ENCODE peak calls at places on chromosomes 3 and 15, in five cellular contexts. Y is ascending aorta; K is cardiac muscle cell; X is activated CD8-positive, alpha-beta T cell treated with anti-CD3 and anti-CD28 coated beads for 36 hours; G is WTC11. R is an unnamed sample.

GRCh38 chr3:196406806-196407470 is 25.3 kb downstream of the UBXN7 start:
- DNase-seq in G (no peak), K (peak), X (no peak), Y (no peak), R (no peak)

GRCh38 chr3:175326041-175326440 is 466.9 kb downstream of the NAALADL2 start:
- DNase-seq in Y (no peak), G (no peak), X (no peak), K (no peak), R (no peak)

GRCh38 chr3:77935418-77935817 is 895.5 kb downstream of the ROBO2 start:
- DNase-seq in G (no peak), X (no peak), K (no peak), Y (no peak), R (no peak)

GRCh38 chr3:27307566-27307965 is 61.6 kb downstream of the NEK10 start:
- DNase-seq in Y (no peak), X (no peak), G (no peak), K (no peak), R (no peak)

GRCh38 chr3:34305266-34305665 is 506.8 kb downstream of the PDCD6IP start:
- DNase-seq in X (no peak), G (no peak), Y (no peak), K (no peak), R (no peak)

GRCh38 chr15:90336705-90337141 is 15.4 kb upstream of the ZNF774 start:
- DNase-seq in K (no peak), X (peak), Y (no peak), G (no peak), R (no peak)

GRCh38 chr3:66195347-66195783 is 25.4 kb upstream of the SLC25A26 start:
- DNase-seq in G (peak), K (peak), Y (peak), X (peak), R (peak)

GRCh38 chr3:124492824-124493223 is 237.4 kb upstream of the UMPS start:
- DNase-seq in K (peak), Y (no peak), X (peak), G (peak), R (peak)

GRCh38 chr15:59993950-59994401 is 10.1 kb upstream of the FOXB1 start:
- DNase-seq in K (no peak), G (peak), Y (no peak), X (peak), R (peak)

GRCh38 chr3:175383813-175384212 is 524.7 kb downstream of the NAALADL2 start:
- DNase-seq in K (no peak), Y (no peak), G (no peak), X (no peak), R (no peak)

GRCh38 chr3:136818851-136819783 is at the start of gene SLC35G2:
- DNase-seq in K (peak), Y (peak), G (peak), X (peak), R (peak)

GRCh38 chr3:133503409-133503808 is 70.1 kb upstream of the CDV3 start:
- DNase-seq in Y (no peak), G (no peak), K (no peak), X (no peak), R (no peak)

GRCh38 chr15:49985463-49985862 is 133.6 kb downstream of the ATP8B4 start:
- DNase-seq in X (no peak), G (no peak), Y (no peak), K (no peak), R (no peak)

GRCh38 chr3:149368201-149368849 is 9.1 kb downstream of the TM4SF1 start:
- DNase-seq in K (no peak), X (no peak), Y (no peak), G (no peak), R (no peak)

GRCh38 chr3:154886437-154886836 is 193.7 kb upstream of the MME start:
- DNase-seq in G (no peak), X (no peak), K (peak), Y (peak), R (no peak)

GRCh38 chr3:151460774-151461450 is at the start of gene IGSF10:
- DNase-seq in X (no peak), K (peak), Y (no peak), G (peak), R (peak)

GRCh38 chr15:99343836-99344551 is 92.7 kb downstream of the LRRC28 start:
- DNase-seq in G (peak), Y (no peak), X (peak), K (peak), R (peak)

GRCh38 chr3:49703443-49703927 is 14.1 kb downstream of the RNF123 start:
- DNase-seq in Y (no peak), X (peak), K (peak), G (peak), R (peak)

GRCh38 chr3:132783152-132783551 is 60.9 kb upstream of the NPHP3 start:
- DNase-seq in X (no peak), K (peak), G (no peak), Y (no peak), R (no peak)

GRCh38 chr3:153273767-153274443 is 111.9 kb downstream of the RAP2B start:
- DNase-seq in G (no peak), X (no peak), K (peak), Y (no peak), R (no peak)

GRCh38 chr3:96622878-96623277 is 191.5 kb upstream of the EPHA6 start:
- DNase-seq in G (no peak), K (no peak), X (no peak), Y (no peak), R (no peak)

GRCh38 chr15:26115229-26115943 is 252.3 kb upstream of the ATP10A start:
- DNase-seq in X (no peak), Y (no peak), G (no peak), K (no peak), R (no peak)

GRCh38 chr15:23648920-23649515 is 1.4 kb upstream of the MAGEL2 start:
- DNase-seq in X (peak), Y (no peak), K (peak), G (peak), R (peak)

GRCh38 chr3:113169876-113170452 is 41.4 kb upstream of the BOC start:
- DNase-seq in G (no peak), Y (no peak), X (no peak), K (no peak), R (peak)

GRCh38 chr3:134898315-134898714 is 103.3 kb downstream of the EPHB1 start:
- DNase-seq in G (no peak), Y (no peak), X (no peak), K (no peak), R (no peak)

GRCh38 chr3:12222765-12223485 is 64.2 kb upstream of the TIMP4 start:
- DNase-seq in X (no peak), K (peak), Y (no peak), G (no peak), R (no peak)

GRCh38 chr3:82030932-82031331 is 269.5 kb upstream of the GBE1 start:
- DNase-seq in G (no peak), Y (no peak), K (no peak), X (no peak), R (no peak)

GRCh38 chr3:133487920-133488540 is 85.5 kb upstream of the CDV3 start:
- DNase-seq in G (peak), Y (no peak), K (peak), X (peak), R (no peak)

GRCh38 chr3:43006825-43007224 is 27.7 kb downstream of the GASK1A start:
- DNase-seq in Y (no peak), G (no peak), K (no peak), X (no peak), R (no peak)

DNA sequence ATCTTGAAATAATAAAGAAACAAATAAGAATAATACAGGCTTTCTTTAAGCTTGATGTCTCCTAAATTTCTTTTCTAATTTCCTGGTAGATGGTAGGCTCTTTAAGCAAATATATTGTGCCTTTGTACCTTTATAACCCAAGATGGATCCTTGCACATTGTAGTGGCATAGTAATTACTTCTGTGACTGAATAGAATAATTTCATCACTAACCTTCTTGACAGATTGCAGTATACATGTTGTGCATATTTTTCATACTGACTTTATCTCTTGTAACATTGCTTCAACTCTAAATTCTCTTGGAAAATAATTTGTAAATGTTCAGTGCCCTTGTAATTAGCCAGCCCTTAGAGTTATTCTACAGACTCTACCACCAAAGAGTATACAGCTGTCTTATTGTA is 1433.8 kb upstream of the GBE1 start:
- DNase-seq in G (no peak), Y (no peak), K (no peak), X (no peak), R (no peak)
- TF ChIP-seq CTCF in G (no peak), Y (no peak), K (no peak), X (no peak), R (no peak)

GRCh38 chr3:67937498-67938118 is 283.2 kb upstream of the SUCLG2 start:
- DNase-seq in K (no peak), Y (no peak), G (no peak), X (no peak), R (no peak)

GRCh38 chr3:67943546-67943945 is 289.1 kb upstream of the SUCLG2 start:
- DNase-seq in X (no peak), K (no peak), G (no peak), Y (no peak), R (no peak)

GRCh38 chr3:67941433-67942030 is 287.1 kb upstream of the SUCLG2 start:
- DNase-seq in X (no peak), Y (no peak), K (no peak), G (no peak), R (no peak)

DNA sequence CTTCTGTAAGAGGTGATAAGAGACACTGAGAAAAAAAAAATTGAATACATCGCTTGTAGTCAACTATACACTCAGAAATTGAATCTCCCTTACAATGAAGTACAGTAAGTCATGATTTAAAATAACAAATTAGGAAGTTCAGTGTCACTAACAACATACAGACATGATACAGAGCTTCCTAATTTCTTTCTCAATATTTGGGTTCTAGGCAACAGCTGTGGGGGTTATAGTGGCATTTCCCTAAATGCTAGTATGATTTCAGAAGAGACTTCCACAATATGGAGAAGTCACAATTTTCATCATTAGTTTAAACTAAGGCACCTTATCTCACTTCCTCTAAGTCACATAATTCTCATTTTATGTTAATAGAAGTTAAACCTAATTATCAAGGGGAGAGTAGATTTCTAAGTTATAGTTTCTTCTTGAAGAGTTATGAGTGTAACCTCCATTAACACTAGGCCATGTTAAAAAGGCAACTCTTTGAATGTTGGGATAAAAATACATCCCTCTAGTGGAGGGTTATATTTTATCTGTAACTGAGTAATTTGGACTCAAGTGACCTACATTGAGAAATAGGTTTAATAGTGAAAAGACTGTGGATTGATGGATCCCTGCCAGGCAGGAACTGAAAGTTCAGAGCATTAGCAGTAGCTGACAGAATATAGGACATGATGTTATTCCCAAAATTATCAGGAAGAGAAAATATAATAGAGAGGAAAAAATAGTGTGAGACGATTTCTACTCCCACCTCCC is 286.0 kb upstream of the SUCLG2 start:
- DNase-seq in K (no peak), Y (peak), X (no peak), G (no peak), R (no peak)
- TF ChIP-seq CTCF in K (no peak), Y (no peak), X (no peak), G (no peak), R (no peak)

DNA sequence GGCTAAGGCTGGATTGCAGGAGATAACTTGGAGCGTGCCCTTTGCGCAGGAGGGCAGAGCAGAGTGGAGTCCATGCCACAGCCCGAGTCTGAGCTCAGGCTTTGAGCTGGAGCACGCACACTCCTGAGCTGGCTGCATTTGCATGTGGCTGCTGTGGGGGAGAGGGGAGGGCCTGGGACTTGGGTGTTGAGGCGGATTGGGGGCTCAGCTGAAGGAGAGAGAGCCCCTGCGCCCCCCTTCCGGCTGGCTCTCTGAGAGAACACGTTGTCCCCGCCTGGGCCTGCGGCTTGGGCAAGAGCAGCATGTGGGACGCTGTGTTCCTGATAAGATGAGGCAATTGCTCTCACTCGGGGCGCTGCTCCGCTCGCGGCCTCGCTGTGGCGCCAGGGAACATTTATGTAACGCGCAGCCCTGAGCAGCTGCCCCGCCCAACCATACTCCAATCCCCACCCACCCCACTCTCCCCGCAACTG is 39.1 kb downstream of the KLF13 start:
- DNase-seq in X (peak), Y (peak), K (peak), G (peak), R (peak)
- TF ChIP-seq CTCF in X (peak), Y (peak), K (peak), G (no peak), R (no peak)

DNA sequence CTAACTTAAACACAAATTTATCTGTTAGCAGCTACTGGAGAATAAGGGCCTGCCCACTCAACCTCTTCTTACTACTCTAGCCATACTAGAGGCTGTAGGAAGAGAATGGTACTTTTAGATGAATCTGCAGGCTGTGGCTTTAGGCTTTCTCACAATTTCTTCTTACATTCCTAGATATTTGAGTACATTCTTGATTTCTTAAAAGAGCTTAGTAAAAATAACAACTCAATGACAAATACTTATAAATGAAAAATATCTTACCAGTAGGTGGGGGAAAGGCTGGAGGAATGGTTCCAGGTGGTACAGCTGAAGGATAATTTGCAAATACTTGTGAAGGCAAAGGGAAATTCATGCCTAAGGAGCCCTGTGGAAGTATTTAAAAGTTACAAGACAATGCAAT is 92.9 kb upstream of the GK5 start:
- DNase-seq in K (no peak), Y (no peak), G (no peak), X (no peak), R (no peak)
- TF ChIP-seq CTCF in K (no peak), Y (no peak), G (no peak), X (no peak), R (no peak)

GRCh38 chr3:15301761-15302160 is 30.6 kb downstream of the SH3BP5 start:
- DNase-seq in Y (no peak), G (no peak), K (no peak), X (no peak), R (no peak)

GRCh38 chr3:15299036-15299435 is 33.4 kb downstream of the SH3BP5 start:
- DNase-seq in K (no peak), X (no peak), Y (peak), G (no peak), R (no peak)

GRCh38 chr3:15298504-15298903 is 33.9 kb downstream of the SH3BP5 start:
- DNase-seq in Y (no peak), G (no peak), X (no peak), K (no peak), R (no peak)

GRCh38 chr3:15303216-15303615 is 29.2 kb downstream of the SH3BP5 start:
- DNase-seq in X (no peak), G (no peak), K (no peak), Y (no peak), R (no peak)

DNA sequence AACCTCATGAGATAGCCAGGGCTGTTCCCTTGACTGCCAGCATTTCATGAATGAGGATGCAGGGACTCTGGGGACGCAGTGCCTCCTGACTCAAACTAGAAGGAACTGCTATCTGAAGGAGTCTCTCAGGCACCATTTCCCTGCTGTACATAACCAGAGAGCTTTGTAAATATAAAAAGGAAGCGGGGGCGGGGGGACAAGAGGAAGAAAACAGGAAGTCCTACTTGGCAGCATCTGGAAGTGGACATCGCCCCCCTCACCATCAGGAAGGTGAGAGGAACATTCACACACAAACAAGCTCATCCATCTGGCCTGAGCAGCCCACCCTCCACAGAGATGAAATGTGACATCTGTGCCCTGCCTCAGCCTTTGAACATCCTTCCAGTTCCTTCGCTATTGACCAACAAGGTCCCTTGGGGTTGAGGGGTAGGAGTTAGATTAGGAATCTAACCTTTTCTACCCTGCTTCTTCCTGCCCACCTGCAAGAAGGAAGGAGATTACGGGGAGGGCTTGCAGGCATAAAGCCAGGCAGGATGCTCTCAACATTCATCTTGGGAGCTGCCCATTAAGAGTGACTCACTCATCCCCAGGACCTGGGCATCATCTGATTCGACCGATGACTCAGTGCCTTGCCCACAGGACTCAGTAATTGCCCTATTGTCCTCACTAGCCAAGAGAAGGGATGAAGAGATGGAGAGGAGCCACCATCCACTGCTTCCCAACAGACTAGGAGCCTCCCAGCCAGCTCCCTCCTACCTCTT is 31.9 kb downstream of the SH3BP5 start:
- DNase-seq in X (no peak), G (no peak), K (peak), Y (no peak), R (peak)
- TF ChIP-seq CTCF in X (no peak), G (no peak), K (no peak), Y (no peak), R (no peak)

GRCh38 chr3:55484191-55484644 is 2.9 kb downstream of the WNT5A start:
- DNase-seq in X (no peak), K (no peak), G (peak), Y (no peak), R (no peak)

GRCh38 chr3:55483196-55484095 is 3.7 kb downstream of the WNT5A start:
- DNase-seq in G (no peak), K (no peak), Y (no peak), X (no peak), R (no peak)

GRCh38 chr3:55481067-55481917 is 5.8 kb downstream of the WNT5A start:
- DNase-seq in X (no peak), K (peak), G (peak), Y (no peak), R (peak)

GRCh38 chr3:55482496-55483195 is 4.5 kb downstream of the WNT5A start:
- DNase-seq in Y (no peak), X (no peak), G (peak), K (no peak), R (peak)

GRCh38 chr3:55481918-55482495 is 5.1 kb downstream of the WNT5A start:
- DNase-seq in X (no peak), G (peak), K (peak), Y (no peak), R (peak)
- TF ChIP-seq CTCF in X (no peak), G (no peak), K (peak), Y (no peak), R (no peak)

DNA sequence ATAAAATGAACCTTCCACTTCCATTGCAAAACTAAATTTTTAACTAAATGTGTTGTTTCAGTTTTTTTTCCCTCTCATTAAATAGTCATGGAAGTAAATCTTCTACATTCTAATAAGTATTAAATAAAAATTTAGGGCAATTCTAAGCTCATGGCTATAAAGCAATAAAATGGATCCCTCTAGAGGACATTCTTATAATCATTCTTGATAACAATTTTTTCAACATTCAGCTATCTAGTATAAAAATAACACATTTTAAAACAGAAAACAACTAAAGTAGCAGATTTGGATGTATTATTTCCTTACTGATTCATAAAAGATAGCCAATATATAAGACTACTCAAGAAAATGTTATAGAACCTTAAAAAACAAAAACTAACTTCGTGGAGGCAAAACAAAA is 393.1 kb downstream of the PLOD2 start:
- DNase-seq in Y (no peak), X (no peak), G (no peak), K (peak), R (no peak)
- TF ChIP-seq CTCF in Y (no peak), X (no peak), G (peak), K (peak), R (peak)

DNA sequence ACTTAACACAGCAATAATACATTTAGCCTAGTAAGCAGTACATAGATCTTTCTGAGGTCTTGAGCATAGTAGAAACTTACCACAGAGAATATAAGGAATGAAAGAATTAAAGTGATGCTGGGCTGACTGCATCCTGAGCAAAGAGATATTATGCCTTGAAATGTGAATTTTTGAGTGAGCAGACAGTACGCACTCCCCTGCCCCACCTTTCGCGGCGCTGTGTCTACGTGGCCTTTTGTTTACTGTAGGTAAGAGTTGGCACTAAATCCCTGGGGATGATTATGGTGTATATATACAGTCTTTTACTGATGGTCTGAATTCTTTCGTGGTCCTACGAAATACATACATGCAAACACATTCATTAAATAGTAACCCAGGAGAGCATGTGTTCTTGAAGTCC is 217.5 kb upstream of the TOPAZ1 start:
- DNase-seq in G (no peak), K (no peak), Y (no peak), X (no peak), R (no peak)
- TF ChIP-seq CTCF in G (no peak), K (no peak), Y (no peak), X (no peak), R (no peak)